ENCODE peak calls at places on chromosomes 4 and X, in four cellular contexts. I, O, N and J are unnamed samples.

GRCh38 chr4:9942921-9943600 is 78.2 kb downstream of the SLC2A9 start:
- DNase-seq in N (no peak), I (no peak), O (no peak), J (no peak)

GRCh38 chr4:45629717-45630116 is 494.1 kb downstream of the GABRG1 start:
- DNase-seq in N (no peak), I (no peak), O (no peak), J (no peak)

GRCh38 chr4:3486556-3487270 is 23.6 kb downstream of the DOK7 start:
- DNase-seq in O (no peak), I (no peak), N (no peak), J (no peak)

GRCh38 chr4:183441276-183441675 is 3.2 kb upstream of the CDKN2AIP start:
- DNase-seq in O (no peak), I (peak; percentile 66), N (no peak), J (no peak)

GRCh38 chr4:142883433-142883832 is 37.3 kb upstream of the INPP4B start:
- DNase-seq in N (peak; percentile 28), O (peak; percentile 59), I (no peak), J (peak; percentile 72)

GRCh38 chrX:21926527-21927278 is 13.8 kb upstream of the SMS start:
- DNase-seq in N (no peak), I (no peak), O (no peak), J (peak; percentile 51)

GRCh38 chrX:1212532-1212931 is at the start of gene CRLF2:
- DNase-seq in I (no peak), N (no peak), O (peak; percentile 22), J (no peak)

GRCh38 chr4:100984901-100985300 is 362.4 kb downstream of the PPP3CA start:
- DNase-seq in O (no peak), I (no peak), N (no peak), J (no peak)

GRCh38 chr4:58166496-58166895 is 1056.3 kb upstream of the IGFBP7 start:
- DNase-seq in N (no peak), I (no peak), O (no peak), J (no peak)

GRCh38 chr4:108097990-108098553 is 70.7 kb downstream of the LEF1 start:
- DNase-seq in I (no peak), O (no peak), N (no peak), J (no peak)

GRCh38 chrX:71541546-71542022 is 8.7 kb downstream of the OGT start:
- DNase-seq in I (no peak), N (no peak), O (no peak), J (no peak)

GRCh38 chrX:28901637-28902036 is 314.4 kb downstream of the IL1RAPL1 start:
- DNase-seq in N (no peak), I (no peak), O (no peak), J (no peak)

GRCh38 chr4:80029364-80029763 is 43.7 kb downstream of the ANTXR2 start:
- DNase-seq in O (no peak), I (no peak), N (no peak), J (no peak)

GRCh38 chr4:105234582-105234981 is 87.9 kb downstream of the TET2 start:
- DNase-seq in I (no peak), N (no peak), O (no peak), J (no peak)

GRCh38 chr4:176435891-176436499 is 116.2 kb downstream of the SPCS3 start:
- DNase-seq in N (no peak), I (no peak), O (no peak), J (no peak)

GRCh38 chr4:109979932-109980717 is 67.4 kb downstream of the EGF start:
- DNase-seq in I (no peak), O (no peak), N (no peak), J (no peak)

GRCh38 chrX:110280954-110281353 is 36.9 kb downstream of the AMMECR1 start:
- DNase-seq in O (no peak), N (no peak), I (no peak), J (no peak)

GRCh38 chr4:182715548-182715947 is 201.6 kb downstream of the DCTD start:
- DNase-seq in I (no peak), N (no peak), O (peak; percentile 51), J (no peak)

GRCh38 chr4:139281212-139281611 is 1.2 kb upstream of the MGARP start:
- DNase-seq in N (no peak), I (no peak), O (no peak), J (no peak)

GRCh38 chrX:4043951-4044350 is 330.5 kb upstream of the PRKX start:
- DNase-seq in O (no peak), I (no peak), N (no peak), J (no peak)

GRCh38 chrX:51766546-51766945 is 23.3 kb downstream of the GSPT2 start:
- DNase-seq in O (no peak), I (no peak), N (no peak), J (no peak)

GRCh38 chrX:133926809-133927208 is 58.6 kb downstream of the GPC3 start:
- DNase-seq in I (no peak), O (no peak), N (no peak), J (peak; percentile 35)

GRCh38 chrX:270848-271367 is 10.3 kb upstream of the PLCXD1 start:
- DNase-seq in N (no peak), O (peak; percentile 58), I (no peak), J (peak; percentile 43)

GRCh38 chr4:164572877-164573279 is 181.1 kb upstream of the SMIM31 start:
- DNase-seq in I (no peak), O (no peak), N (no peak), J (no peak)

GRCh38 chrX:37488323-37488722 is 83.1 kb upstream of the LANCL3 start:
- DNase-seq in O (no peak), N (no peak), I (no peak), J (no peak)

GRCh38 chrX:68989865-68990606 is 161.2 kb downstream of the EFNB1 start:
- DNase-seq in I (no peak), N (no peak), O (peak; percentile 88), J (peak; percentile 77)

GRCh38 chr4:186258216-186258811 is 7.7 kb upstream of the F11 start:
- DNase-seq in I (no peak), N (no peak), O (no peak), J (no peak)

GRCh38 chrX:24515447-24515846 is 50.4 kb downstream of the PDK3 start:
- DNase-seq in N (no peak), O (peak; percentile 56), I (no peak), J (peak; percentile 34)

GRCh38 chr4:148434075-148434773 is 8.0 kb downstream of the NR3C2 start:
- DNase-seq in N (no peak), O (no peak), I (no peak), J (no peak)

GRCh38 chrX:150361777-150362351 is 1.3 kb upstream of the MAMLD1 start:
- DNase-seq in I (no peak), O (peak; percentile 66), N (peak; percentile 3), J (peak; percentile 41)

GRCh38 chrX:134601240-134601639 is 57.0 kb downstream of the PLAC1 start:
- DNase-seq in I (no peak), N (no peak), O (no peak), J (no peak)

GRCh38 chrX:11190745-11191510 is 79.8 kb downstream of the HCCS start:
- DNase-seq in N (no peak), I (peak; percentile 53), O (no peak), J (no peak)

GRCh38 chr4:80266267-80266901 is at the start of gene FGF5:
- DNase-seq in N (peak; percentile 41), O (peak; percentile 83), I (peak; percentile 12), J (peak; percentile 53)

GRCh38 chrX:98067611-98068010 is 1183.9 kb downstream of the RPA4 start:
- DNase-seq in N (no peak), O (no peak), I (no peak), J (no peak)

GRCh38 chr4:119615068-119615744 is 13.4 kb downstream of the PDE5A start:
- DNase-seq in I (no peak), N (no peak), O (no peak), J (no peak)

GRCh38 chrX:149453030-149453429 is 52.1 kb downstream of the IDS start:
- DNase-seq in N (no peak), O (no peak), I (no peak), J (no peak)

GRCh38 chrX:151754042-151754419 is 19.5 kb downstream of the CNGA2 start:
- DNase-seq in O (peak; percentile 55), I (peak; percentile 10), N (no peak), J (no peak)